ENCODE peak calls at places on chromosomes 7 and 10, in seven cellular contexts. U is BE2C; J is brain microvascular endothelial cell; L is neural progenitor cell; S is GM23248; N is CD4-positive, CD25-positive, alpha-beta regulatory T cell; T is adrenal gland. R is an unnamed sample.

GRCh38 chr10:124206616-124207015 is 113.2 kb upstream of the CHST15 start:
- DNase-seq in U (no peak), J (no peak), L (no peak), S (peak), N (no peak), T (no peak), R (no peak)

GRCh38 chr7:2866601-2867000 is 22.5 kb upstream of the GNA12 start:
- DNase-seq in U (no peak), J (no peak), L (no peak), S (no peak), N (no peak), T (no peak), R (no peak)

GRCh38 chr10:36463390-36463789 is 662.0 kb upstream of the ANKRD30A start:
- DNase-seq in U (no peak), J (no peak), L (no peak), S (no peak), N (no peak), T (no peak), R (no peak)

GRCh38 chr7:158018971-158019645 is 568.5 kb downstream of the PTPRN2 start:
- DNase-seq in U (no peak), J (no peak), L (no peak), S (no peak), N (no peak), T (no peak), R (no peak)

GRCh38 chr7:106560482-106560881 is 100.5 kb downstream of the CCDC71L start:
- DNase-seq in U (no peak), J (no peak), L (no peak), S (no peak), N (no peak), T (no peak), R (no peak)

GRCh38 chr10:8874268-8874667 is 819.8 kb downstream of the GATA3 start:
- DNase-seq in U (no peak), J (no peak), L (no peak), S (no peak), N (no peak), T (no peak), R (no peak)

GRCh38 chr7:11120068-11120664 is 146.5 kb downstream of the PHF14 start:
- DNase-seq in U (no peak), J (no peak), L (no peak), S (no peak), N (no peak), T (no peak), R (no peak)

GRCh38 chr10:48701941-48702340 is 17.3 kb downstream of the WDFY4 start:
- DNase-seq in U (no peak), J (no peak), L (no peak), S (no peak), N (no peak), T (no peak), R (no peak)

GRCh38 chr10:132637477-132638129 is 100.0 kb downstream of the INPP5A start:
- DNase-seq in U (no peak), J (peak), L (peak), S (peak), N (no peak), T (peak), R (peak)
- H3K4me3 ChIP-seq in U (peak), J (no peak), L (no peak), S (peak), N (no peak), T (no peak), R (no peak)

GRCh38 chr10:60733826-60734225 is 44.5 kb upstream of the CDK1 start:
- DNase-seq in U (no peak), J (no peak), L (no peak), S (no peak), N (no peak), T (no peak), R (peak)

GRCh38 chr10:60733189-60733815 is 45.0 kb upstream of the CDK1 start:
- DNase-seq in U (peak), J (no peak), L (peak), S (peak), N (peak), T (peak), R (peak)

GRCh38 chr10:60732240-60733188 is 45.8 kb upstream of the CDK1 start:
- DNase-seq in U (no peak), J (no peak), L (peak), S (peak), N (no peak), T (no peak), R (peak)

GRCh38 chr10:60729106-60729505 is 49.2 kb upstream of the CDK1 start:
- DNase-seq in U (no peak), J (no peak), L (no peak), S (no peak), N (no peak), T (no peak), R (no peak)

DNA sequence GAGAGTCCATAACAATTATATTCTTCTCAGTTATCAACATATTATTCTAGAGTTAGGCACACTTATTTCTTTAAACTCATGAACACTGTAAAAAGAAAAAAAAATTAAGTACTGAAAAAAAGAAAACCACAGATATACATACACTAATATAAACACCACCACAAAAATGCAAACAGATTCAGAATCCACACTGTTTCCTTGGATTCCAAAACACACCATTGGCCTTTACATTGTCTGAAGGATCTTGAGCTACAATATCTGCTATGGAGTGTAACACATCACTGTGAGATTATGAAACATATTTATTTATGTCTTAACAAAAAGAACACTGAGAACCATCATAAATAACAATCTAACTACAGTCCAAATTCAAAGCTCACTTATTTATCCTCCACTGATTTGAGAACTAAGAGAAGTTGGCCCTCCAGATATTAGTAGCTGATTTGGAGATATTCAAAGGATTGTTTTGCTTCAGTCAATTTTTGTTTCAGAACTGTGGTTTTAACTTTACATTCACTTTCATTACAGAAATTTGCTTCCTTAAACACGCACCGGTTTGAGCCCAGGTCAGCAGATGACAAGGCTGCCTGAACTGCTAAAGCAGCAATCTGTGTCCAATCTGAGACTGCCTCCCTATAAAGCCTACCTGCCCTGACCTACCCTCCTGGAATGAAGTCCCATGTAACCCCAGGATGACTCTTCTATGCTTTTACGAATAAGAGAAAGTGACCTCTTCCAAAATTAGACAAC is 47.0 kb upstream of the CDK1 start:
- DNase-seq in U (no peak), J (no peak), L (no peak), S (no peak), N (no peak), T (no peak), R (no peak)
- H3K4me3 ChIP-seq in U (no peak), J (no peak), L (no peak), S (no peak), N (peak), T (no peak), R (no peak)

GRCh38 chr10:6766480-6766879 is 186.4 kb upstream of the PRKCQ start:
- DNase-seq in U (no peak), J (no peak), L (no peak), S (no peak), N (no peak), T (no peak), R (no peak)
- H3K4me3 ChIP-seq in U (no peak), J (no peak), L (no peak), S (peak), N (no peak), T (no peak), R (no peak)

DNA sequence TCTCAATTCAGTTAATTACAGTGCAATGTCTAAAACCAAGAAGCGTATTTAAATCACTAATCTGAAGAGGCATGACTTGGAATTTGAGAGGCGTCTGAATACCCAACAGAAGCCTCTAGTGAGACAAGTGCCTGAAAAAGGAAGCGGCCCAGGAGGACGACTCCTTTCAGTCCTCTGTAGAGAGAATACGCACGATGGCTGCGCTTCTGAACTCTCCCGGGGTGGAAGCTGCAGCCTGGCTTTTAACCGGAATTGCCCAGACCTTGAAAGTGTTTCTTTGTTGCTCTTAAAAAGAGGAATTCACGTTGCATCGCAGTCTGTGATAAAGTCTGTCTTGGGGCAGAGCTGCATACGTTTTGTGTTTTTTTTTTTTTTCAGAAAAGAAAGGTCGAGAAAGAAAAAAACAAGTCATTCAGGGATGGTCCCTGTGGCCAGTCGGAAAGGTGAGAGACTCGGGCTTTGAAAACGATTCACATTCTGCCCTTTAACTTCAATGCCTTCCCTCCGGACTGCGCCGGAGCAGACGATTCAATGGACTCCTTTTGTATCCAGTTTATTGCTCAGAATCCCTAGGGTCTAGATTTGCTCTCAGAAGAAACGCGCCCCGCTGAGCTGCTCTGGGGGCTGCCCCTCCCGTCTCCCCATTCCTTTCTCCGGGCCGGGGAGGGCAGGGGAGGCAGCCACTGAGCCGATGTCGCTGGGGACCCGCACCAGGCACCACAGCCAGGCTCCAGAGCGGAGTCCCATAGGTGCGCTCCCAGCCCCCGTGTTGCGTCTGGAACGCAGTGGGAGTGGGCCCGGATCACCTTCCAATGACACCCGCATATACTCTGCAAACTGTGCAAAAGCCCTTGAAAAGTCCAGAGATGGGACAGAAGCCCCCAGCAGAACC is 994 bp upstream of the PTF1A start:
- DNase-seq in U (no peak), J (no peak), L (peak), S (no peak), N (no peak), T (no peak), R (no peak)
- H3K4me3 ChIP-seq in U (no peak), J (no peak), L (peak), S (no peak), N (no peak), T (no peak), R (peak)

GRCh38 chr10:23202736-23203135 is 10.6 kb downstream of the PTF1A start:
- DNase-seq in U (no peak), J (no peak), L (peak), S (no peak), N (no peak), T (no peak), R (peak)
- H3K4me3 ChIP-seq in U (no peak), J (no peak), L (no peak), S (no peak), N (no peak), T (no peak), R (no peak)

GRCh38 chr10:18681971-18682403 is 22.8 kb downstream of the ARL5B start:
- DNase-seq in U (no peak), J (no peak), L (no peak), S (peak), N (no peak), T (no peak), R (no peak)
- H3K4me3 ChIP-seq in U (no peak), J (no peak), L (no peak), S (no peak), N (no peak), T (no peak), R (no peak)

DNA sequence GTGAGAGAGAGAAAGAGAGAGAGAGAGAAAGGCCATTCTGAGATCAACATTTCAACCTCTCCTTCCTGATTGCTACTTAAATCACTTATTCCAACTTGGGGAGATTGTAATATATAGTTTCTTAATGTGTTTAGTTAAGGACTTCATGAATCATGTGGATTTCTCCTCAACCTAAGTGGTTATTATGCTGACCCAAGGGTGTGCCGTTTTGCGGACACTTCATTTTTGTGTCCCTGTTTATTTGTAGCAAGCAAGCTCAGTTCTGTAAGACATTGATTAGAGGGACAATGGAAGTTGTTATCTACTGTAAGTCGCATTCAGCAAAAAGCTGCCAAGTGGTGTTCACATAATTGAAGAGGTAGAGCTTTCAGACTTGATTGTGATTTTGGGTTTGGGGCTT is 20.0 kb upstream of the COL1A2 start:
- DNase-seq in U (no peak), J (no peak), L (no peak), S (peak), N (no peak), T (no peak), R (no peak)
- H3K4me3 ChIP-seq in U (no peak), J (peak), L (no peak), S (peak), N (no peak), T (no peak), R (no peak)